ENCODE peak calls at places on chromosomes 3 and 15, in five cellular contexts. G is left lung; K is stimulated activated effector memory CD8-positive, alpha-beta T cell treated with anti-CD3 and anti-CD28 coated beads, Interleukin-12 subunit alpha, Interleukin-12 subunit beta, amount 100 ng/mL, for 72 hours; F is Right ventricle myocardium superior; L is heart right ventricle. T is an unnamed sample.

GRCh38 chr15:62439543-62440016 is 274.5 kb upstream of the C2CD4B start:
- ATAC-seq in F (peak), L (no peak), K (no peak), G (no peak), T (no peak)

GRCh38 chr3:10349801-10350200 is 28.9 kb upstream of the SEC13 start:
- ATAC-seq in K (no peak), F (no peak), L (no peak), G (no peak), T (no peak)

GRCh38 chr3:107189158-107189791 is 188.0 kb upstream of the CCDC54 start:
- ATAC-seq in F (no peak), G (no peak), L (no peak), K (peak), T (no peak)

GRCh38 chr15:78396976-78397375 is 41.0 kb upstream of the IREB2 start:
- ATAC-seq in G (peak), F (peak), K (no peak), L (no peak), T (no peak)

GRCh38 chr3:32313723-32314473 is 75.4 kb downstream of the CMTM8 start:
- ATAC-seq in F (peak), L (no peak), K (peak), G (peak), T (peak)

GRCh38 chr3:129530331-129530761 is 1.9 kb downstream of the RHO start:
- ATAC-seq in G (no peak), F (no peak), L (no peak), K (no peak), T (no peak)

GRCh38 chr3:168191856-168192255 is 96.1 kb upstream of the GOLIM4 start:
- ATAC-seq in L (no peak), F (no peak), K (no peak), G (no peak), T (no peak)

GRCh38 chr15:89814112-89814742 is 425 bp downstream of the ANPEP start:
- ATAC-seq in L (no peak), F (peak), K (peak), G (peak), T (no peak)

GRCh38 chr3:175075269-175075668 is 216.1 kb downstream of the NAALADL2 start:
- ATAC-seq in F (no peak), G (no peak), L (no peak), K (no peak), T (no peak)

GRCh38 chr3:28399196-28399595 is 50.6 kb upstream of the AZI2 start:
- ATAC-seq in G (no peak), F (no peak), K (no peak), L (no peak), T (no peak)

GRCh38 chr15:64825431-64826294 is at the start of gene PIF1:
- ATAC-seq in K (peak), F (peak), L (peak), G (peak), T (peak)

GRCh38 chr3:14256561-14257342 is 78.1 kb downstream of the LSM3 start:
- ATAC-seq in G (no peak), F (no peak), K (peak), L (no peak), T (no peak)

GRCh38 chr3:19029837-19030835 is 118.2 kb upstream of the KCNH8 start:
- ATAC-seq in L (no peak), F (no peak), K (peak), G (no peak), T (peak)

GRCh38 chr3:16496008-16496407 is 17.5 kb downstream of the RFTN1 start:
- ATAC-seq in G (no peak), K (peak), F (no peak), L (no peak), T (no peak)

GRCh38 chr3:189188466-189188865 is 16.7 kb downstream of the TPRG1 start:
- ATAC-seq in L (peak), F (peak), G (peak), K (no peak), T (no peak)

GRCh38 chr3:37308247-37308646 is 133.9 kb upstream of the LRRFIP2 start:
- ATAC-seq in F (no peak), G (peak), L (no peak), K (no peak), T (no peak)

GRCh38 chr15:59104602-59104911 is 389 bp upstream of the CCNB2 start:
- ATAC-seq in F (peak), K (no peak), L (peak), G (peak), T (no peak)

GRCh38 chr3:126527006-126527405 is 3.1 kb downstream of the CHST13 start:
- ATAC-seq in F (no peak), K (no peak), G (no peak), L (no peak), T (no peak)

GRCh38 chr3:146218880-146219866 is 31.7 kb downstream of the PLSCR4 start:
- ATAC-seq in F (no peak), G (peak), K (no peak), L (no peak), T (no peak)

GRCh38 chr3:18402140-18402834 is 22.9 kb downstream of the SATB1 start:
- ATAC-seq in K (no peak), G (no peak), F (no peak), L (no peak), T (no peak)

GRCh38 chr3:36166477-36166876 is 213.8 kb upstream of the STAC start:
- ATAC-seq in G (no peak), K (no peak), L (no peak), F (no peak), T (no peak)

T was measured in activated T-helper 17 cell treated with anti-CD3 and anti-CD28 coated beads, Interleukin-2, amount 50 U/mL, for 72 hours.